ENCODE peak calls at places on chromosomes 2 and 18, in nine cellular contexts. F, B, W, N, G, K, X, L and P are unnamed samples.

GRCh38 chr2:177693658-177694334 is 301.2 kb downstream of the AGPS start:
- DNase-seq in F (no peak), B (no peak), W (peak; percentile 42), N (no peak), G (no peak), K (no peak), X (no peak), L (no peak), P (no peak)

GRCh38 chr2:102975996-102976636 is 214.3 kb downstream of the TMEM182 start:
- DNase-seq in F (peak; percentile 73), B (peak; percentile 55), W (peak; percentile 18), N (peak; percentile 83), G (peak; percentile 19), K (peak; percentile 4), X (peak; percentile 34), L (peak; percentile 24), P (no peak)

GRCh38 chr2:64024259-64024949 is 5.2 kb upstream of the VPS54 start:
- DNase-seq in F (no peak), B (no peak), W (no peak), N (no peak), G (no peak), K (no peak), X (no peak), L (no peak), P (no peak)

GRCh38 chr2:240983361-240983995 is 14.9 kb upstream of the SNED1 start:
- DNase-seq in F (peak; percentile 89), B (peak; percentile 75), W (peak; percentile 41), N (peak; percentile 92), G (peak; percentile 60), K (peak; percentile 16), X (peak; percentile 50), L (no peak), P (no peak)

GRCh38 chr2:9285921-9286320 is 79.3 kb downstream of the ASAP2 start:
- DNase-seq in F (no peak), B (no peak), W (no peak), N (no peak), G (no peak), K (no peak), X (peak; percentile 16), L (no peak), P (no peak)

GRCh38 chr2:237884681-237885080 is 25.3 kb downstream of the RAMP1 start:
- DNase-seq in F (no peak), B (no peak), W (no peak), N (no peak), G (no peak), K (no peak), X (no peak), L (no peak), P (no peak)

GRCh38 chr2:152375174-152375573 is 40.2 kb downstream of the FMNL2 start:
- DNase-seq in F (no peak), B (no peak), W (no peak), N (no peak), G (no peak), K (no peak), X (no peak), L (no peak), P (no peak)

GRCh38 chr2:70190086-70190412 is 770 bp downstream of the C2orf42 start:
- DNase-seq in F (no peak), B (no peak), W (no peak), N (peak; percentile 26), G (peak; percentile 11), K (peak; percentile 33), X (no peak), L (peak; percentile 28), P (no peak)

GRCh38 chr2:233470007-233470687 is 96.4 kb downstream of the USP40 start:
- DNase-seq in F (no peak), B (no peak), W (no peak), N (no peak), G (peak; percentile 15), K (no peak), X (no peak), L (peak; percentile 42), P (no peak)

GRCh38 chr2:128314348-128315121 is 4.1 kb downstream of the HS6ST1 start:
- DNase-seq in F (no peak), B (no peak), W (no peak), N (no peak), G (peak; percentile 68), K (no peak), X (no peak), L (peak; percentile 15), P (no peak)

GRCh38 chr2:120401275-120402069 is 55.5 kb downstream of the INHBB start:
- DNase-seq in F (peak; percentile 32), B (no peak), W (no peak), N (peak; percentile 21), G (no peak), K (no peak), X (no peak), L (no peak), P (no peak)

GRCh38 chr2:111149882-111150455 is 29.3 kb downstream of the BCL2L11 start:
- DNase-seq in F (no peak), B (no peak), W (no peak), N (no peak), G (no peak), K (no peak), X (no peak), L (no peak), P (no peak)

GRCh38 chr2:9378433-9379371 is 44.6 kb downstream of the ITGB1BP1 start:
- DNase-seq in F (peak; percentile 52), B (peak; percentile 61), W (peak; percentile 64), N (no peak), G (peak; percentile 36), K (peak; percentile 90), X (peak; percentile 19), L (no peak), P (no peak)

GRCh38 chr2:71613953-71614925 is 160.9 kb downstream of the DYSF start:
- DNase-seq in F (peak; percentile 17), B (no peak), W (no peak), N (no peak), G (no peak), K (no peak), X (no peak), L (peak; percentile 13), P (peak; percentile 60)

GRCh38 chr2:150663143-150663542 is 175.7 kb upstream of the RND3 start:
- DNase-seq in F (no peak), B (no peak), W (peak; percentile 87), N (no peak), G (no peak), K (peak; percentile 90), X (peak; percentile 83), L (no peak), P (no peak)

GRCh38 chr2:4964579-4964978 is 727.6 kb upstream of the SOX11 start:
- DNase-seq in F (no peak), B (no peak), W (no peak), N (no peak), G (no peak), K (no peak), X (no peak), L (no peak), P (no peak)

GRCh38 chr2:51717318-51717717 is 685.4 kb upstream of the NRXN1 start:
- DNase-seq in F (no peak), B (peak; percentile 35), W (peak; percentile 90), N (no peak), G (no peak), K (peak; percentile 97), X (peak; percentile 27), L (no peak), P (no peak)

GRCh38 chr18:78739843-78740677 is 239.6 kb upstream of the SALL3 start:
- DNase-seq in F (peak; percentile 17), B (no peak), W (no peak), N (no peak), G (no peak), K (no peak), X (no peak), L (peak; percentile 1), P (no peak)

GRCh38 chr2:80748576-80748975 is 444.0 kb upstream of the LRRTM1 start:
- DNase-seq in F (no peak), B (no peak), W (no peak), N (no peak), G (no peak), K (no peak), X (no peak), L (no peak), P (no peak)
- TF ChIP-seq CTCF in F (no peak), B (no peak), W (no peak), N (no peak), G (no peak), K (no peak), X (no peak), L (no peak), P (no peak)

GRCh38 chr2:218031261-218031660 is 28.5 kb upstream of the TNS1 start:
- DNase-seq in F (no peak), B (no peak), W (no peak), N (no peak), G (no peak), K (no peak), X (no peak), L (no peak), P (no peak)
- H3K27ac ChIP-seq in F (no peak overlapping the region), B (no peak overlapping the region), W (no peak overlapping the region), N (no peak overlapping the region), G (no peak overlapping the region), K (no peak overlapping the region), X (no peak overlapping the region), L (no peak overlapping the region), P (no peak overlapping the region)

DNA sequence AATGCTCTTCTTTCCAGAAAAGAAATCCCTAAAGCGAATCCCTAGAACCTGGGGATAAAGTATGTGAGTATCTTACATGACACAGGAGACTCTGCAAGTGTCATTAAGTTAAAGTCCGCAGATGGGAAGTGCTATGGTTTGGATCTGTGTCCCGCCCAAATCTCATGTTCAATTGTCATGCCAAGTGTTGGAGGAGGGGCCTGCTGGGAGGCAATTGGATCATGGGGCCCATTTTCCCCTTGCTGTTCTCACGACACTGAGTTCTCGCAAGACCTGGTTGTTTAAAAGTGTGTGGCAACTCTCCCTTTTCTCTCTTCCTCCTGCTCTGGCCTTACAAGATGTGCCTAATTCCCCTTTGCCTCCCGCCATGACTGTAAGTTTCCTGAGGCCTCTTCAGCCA is 207.8 kb downstream of the MYT1L start:
- DNase-seq in F (peak; percentile 47), B (no peak), W (no peak), N (no peak), G (no peak), K (no peak), X (no peak), L (no peak), P (no peak)
- H3K9me3 ChIP-seq in F (no peaks in the 10 kb centered on the region), B (no peaks in the 10 kb centered on the region), W (no peaks in the 10 kb centered on the region), N (no peaks in the 10 kb centered on the region), G (no peaks in the 10 kb centered on the region), K (peaks cover 37% of the 10 kb centered on the region), X (peaks cover 11% of the 10 kb centered on the region), L (no peaks in the 10 kb centered on the region), P (no peaks in the 10 kb centered on the region)

GRCh38 chr2:214196260-214196659 is 214.6 kb upstream of the VWC2L start:
- DNase-seq in F (no peak), B (no peak), W (no peak), N (no peak), G (no peak), K (no peak), X (no peak), L (no peak), P (no peak)

GRCh38 chr2:214192711-214193110 is 218.1 kb upstream of the VWC2L start:
- DNase-seq in F (no peak), B (no peak), W (no peak), N (no peak), G (no peak), K (peak; percentile 4), X (no peak), L (no peak), P (no peak)

DNA sequence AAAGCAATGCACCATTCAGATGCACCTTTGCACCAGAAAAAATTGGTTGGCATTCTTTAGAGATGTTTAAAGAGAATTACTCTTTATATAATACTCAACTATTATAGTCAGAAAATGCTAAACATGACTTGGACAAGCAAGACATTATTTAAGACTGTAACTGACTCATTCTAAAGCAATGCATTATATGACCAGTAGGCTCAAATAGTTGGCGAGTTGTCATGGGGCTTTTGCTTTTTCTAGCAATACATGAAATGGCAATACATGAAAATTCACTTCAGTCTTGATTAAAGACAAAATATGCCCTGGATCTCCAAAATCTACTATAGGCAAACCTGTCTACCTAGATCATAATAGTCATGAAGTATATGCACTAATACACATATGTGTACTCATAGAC is 216.9 kb upstream of the VWC2L start:
- DNase-seq in F (no peak), B (no peak), W (peak; percentile 74), N (no peak), G (no peak), K (peak; percentile 79), X (peak; percentile 48), L (no peak), P (no peak)
- TF ChIP-seq CTCF in F (no peak), B (no peak), W (peak; percentile 21), N (no peak), G (no peak), K (no peak), X (peak; percentile 15), L (no peak), P (no peak)